ENCODE peak calls at places on chromosomes 6 and 20, in four cellular contexts. M is uterus; Y is colonic mucosa; T is CD8-positive, alpha-beta memory T cell. D is an unnamed sample. For H3K4me1, the result is how much of the 10 kb centered on the place peaks cover.

GRCh38 chr6:12735786-12736185 is 19.2 kb downstream of the PHACTR1 start:
- DNase-seq in T (no peak), M (no peak), Y (no peak), D (no peak)

GRCh38 chr6:169499728-169500265 is 202.0 kb downstream of the WDR27 start:
- DNase-seq in Y (no peak), M (no peak), T (no peak), D (peak)

GRCh38 chr6:133315811-133316210 is 74.7 kb downstream of the EYA4 start:
- DNase-seq in M (no peak), T (no peak), Y (no peak), D (no peak)

GRCh38 chr20:47125553-47126373 is 230.7 kb downstream of the ZMYND8 start:
- DNase-seq in M (peak), T (no peak), Y (no peak), D (no peak)

GRCh38 chr6:43395822-43396221 is 26.4 kb upstream of the ZNF318 start:
- DNase-seq in M (no peak), Y (no peak), T (no peak), D (no peak)

GRCh38 chr6:116200619-116201249 is 53.1 kb downstream of the TSPYL4 start:
- DNase-seq in T (no peak), M (no peak), Y (no peak), D (no peak)

GRCh38 chr6:157177731-157178336 is 145.5 kb downstream of the TMEM242 start:
- DNase-seq in Y (no peak), T (no peak), M (no peak), D (no peak)

GRCh38 chr6:127300411-127300810 is 33.7 kb downstream of the RNF146 start:
- DNase-seq in T (no peak), M (no peak), Y (no peak), D (no peak)

GRCh38 chr20:61979090-61979489 is 86.6 kb downstream of the TAF4 start:
- DNase-seq in M (no peak), Y (no peak), T (no peak), D (peak)

GRCh38 chr20:25547999-25548398 is 37.3 kb downstream of the NINL start:
- DNase-seq in Y (no peak), T (no peak), M (no peak), D (no peak)

GRCh38 chr6:123855493-123855892 is 51.8 kb downstream of the NKAIN2 start:
- DNase-seq in Y (no peak), M (no peak), T (no peak), D (no peak)

GRCh38 chr6:125658759-125659431 is 90.5 kb upstream of the HEY2 start:
- DNase-seq in T (no peak), M (no peak), Y (no peak), D (no peak)

GRCh38 chr20:51695574-51696303 is 72.5 kb downstream of the ATP9A start:
- DNase-seq in Y (no peak), T (no peak), M (no peak), D (no peak)

GRCh38 chr6:137904822-137905617 is 38.0 kb downstream of the TNFAIP3 start:
- DNase-seq in Y (no peak), T (no peak), M (no peak), D (no peak)

GRCh38 chr6:36676142-36677058 is 2.1 kb upstream of the CDKN1A start:
- DNase-seq in Y (no peak), M (no peak), T (no peak), D (no peak)

GRCh38 chr6:33632603-33633039 is 11.5 kb downstream of the ITPR3 start:
- DNase-seq in T (peak), Y (peak), M (no peak), D (peak)

GRCh38 chr20:11918280-11918952 is 723 bp downstream of the BTBD3 start:
- DNase-seq in Y (no peak), M (no peak), T (no peak), D (no peak)

GRCh38 chr20:23350855-23351838 is 556 bp downstream of the NXT1 start:
- DNase-seq in Y (peak), M (peak), T (peak), D (peak)

GRCh38 chr6:130517444-130517931 is 151.7 kb downstream of the TMEM200A start:
- DNase-seq in Y (no peak), T (no peak), M (no peak), D (no peak)

GRCh38 chr6:3873051-3873450 is 23.9 kb downstream of the FAM50B start:
- DNase-seq in M (no peak), T (no peak), Y (no peak), D (no peak)

GRCh38 chr20:37366749-37367148 is 20.8 kb downstream of the SRC start:
- DNase-seq in Y (no peak), T (no peak), M (no peak), D (no peak)

GRCh38 chr6:13201336-13201735 is 127.0 kb downstream of the TBC1D7 start:
- DNase-seq in T (no peak), Y (no peak), M (no peak), D (no peak)

GRCh38 chr20:10429443-10429981 is 4.5 kb downstream of the MKKS start:
- DNase-seq in Y (peak), T (no peak), M (no peak), D (no peak)
- H3K4me1 ChIP-seq in Y (under half), T (under half), M (under half), D (under half)

GRCh38 chr20:34111057-34111711 is 859 bp downstream of the EIF2S2 start:
- DNase-seq in T (no peak), M (peak), Y (peak), D (no peak)
- H3K4me1 ChIP-seq in T (under half), M (under half), Y (under half), D (under half)

DNA sequence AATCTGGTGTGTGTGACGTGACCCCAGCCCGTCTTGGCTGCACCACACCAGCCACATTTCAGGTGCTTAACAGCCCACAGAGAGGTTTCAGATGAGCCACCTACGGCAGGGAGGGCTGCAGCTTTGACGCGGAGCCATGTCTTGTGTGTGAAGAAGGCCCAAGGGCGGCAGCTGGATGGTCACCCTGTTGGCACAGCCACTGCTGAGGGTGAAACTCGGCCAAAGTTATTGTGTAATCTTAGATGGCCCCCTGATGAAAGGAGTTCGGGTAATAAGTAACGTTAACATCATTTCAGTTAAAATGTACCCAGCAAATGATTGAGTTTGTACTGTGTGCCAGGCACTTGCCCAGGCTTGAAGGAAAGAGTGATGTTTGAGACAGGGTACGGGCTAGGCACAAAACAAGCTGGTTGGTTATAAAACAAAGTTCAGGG is 97.2 kb downstream of the SSR1 start:
- DNase-seq in M (no peak), T (no peak), Y (no peak), D (no peak)
- H3K4me1 ChIP-seq in M (under half), T (under half), Y (under half), D (under half)

GRCh38 chr6:42093582-42094329 is 43.4 kb downstream of the TAF8 start:
- DNase-seq in Y (peak), T (no peak), M (no peak), D (no peak)

GRCh38 chr6:42091718-42092023 is 41.3 kb downstream of the TAF8 start:
- DNase-seq in M (no peak), Y (no peak), T (no peak), D (no peak)

GRCh38 chr6:42099340-42100028 is 42.9 kb downstream of the C6orf132 start:
- DNase-seq in M (no peak), T (no peak), Y (peak), D (no peak)

GRCh38 chr6:42095066-42095465 is 44.7 kb downstream of the TAF8 start:
- DNase-seq in Y (no peak), M (no peak), T (no peak), D (no peak)

DNA sequence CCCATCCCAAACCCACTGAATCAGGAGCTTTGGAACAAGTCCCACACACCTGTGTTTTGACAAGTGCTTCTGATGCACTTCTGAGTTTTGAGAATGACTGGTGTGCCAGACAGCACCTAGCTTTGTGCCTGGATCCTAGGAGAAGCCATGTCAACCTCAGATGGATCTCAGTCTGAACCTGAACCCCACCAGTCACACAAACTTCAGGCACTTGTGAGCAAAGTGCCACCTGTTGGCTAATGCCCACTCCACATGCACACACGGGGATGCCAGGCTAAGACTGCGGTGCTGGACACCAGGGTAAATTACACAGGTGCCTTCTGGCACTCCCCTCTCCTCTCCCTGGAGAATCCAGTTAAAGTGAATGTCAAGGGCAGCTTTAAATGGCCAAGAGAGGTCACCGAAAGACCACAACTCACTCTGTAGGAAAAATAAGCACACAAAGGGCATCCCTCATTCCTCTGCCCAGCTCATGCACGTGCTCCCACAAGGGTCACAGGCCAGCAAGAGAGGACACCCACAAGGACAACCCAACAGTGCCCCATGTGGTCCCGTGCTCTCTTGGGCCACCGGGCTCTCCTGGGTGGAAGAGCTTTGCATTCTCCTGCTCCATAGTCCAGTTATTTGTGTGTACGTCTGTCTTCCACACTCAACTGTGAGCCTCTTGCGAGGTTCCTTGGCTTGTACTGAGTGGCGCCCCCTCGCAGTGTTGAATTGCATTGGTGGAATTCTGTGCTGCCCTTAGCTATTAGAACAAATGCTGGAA is 45.6 kb downstream of the TAF8 start:
- DNase-seq in Y (no peak), T (no peak), M (no peak), D (no peak)
- H3K4me1 ChIP-seq in Y (under half), T (under half), M (under half), D (under half)